ENCODE peak calls at places on chromosomes 6 and 20, in four cellular contexts. V, O, Q and Y are unnamed samples.
A peak's percentile ranks its signal among the peaks of the same experiment; 100 is the strongest.

GRCh38 chr20:63968136-63968927 is 1.4 kb downstream of the ZNF512B start:
- DNase-seq in V (no peak), O (no peak), Q (no peak), Y (no peak)

GRCh38 chr20:400451-401275 is 7.4 kb upstream of the RBCK1 start:
- DNase-seq in V (no peak), O (no peak), Q (no peak), Y (peak; percentile 58)

GRCh38 chr6:53189554-53189953 is 40.9 kb upstream of the GCM1 start:
- DNase-seq in V (no peak), O (no peak), Q (no peak), Y (no peak)

GRCh38 chr20:21118138-21118537 is 7.7 kb upstream of the KIZ start:
- DNase-seq in V (no peak), O (no peak), Q (no peak), Y (no peak)

GRCh38 chr6:5517781-5518180 is 256.5 kb downstream of the FARS2 start:
- DNase-seq in V (no peak), O (no peak), Q (no peak), Y (no peak)

GRCh38 chr6:135680964-135681913 is 170.3 kb upstream of the PDE7B start:
- DNase-seq in V (no peak), O (peak; percentile 51), Q (no peak), Y (peak; percentile 82)

GRCh38 chr6:114342826-114343781 is at the start of gene HS3ST5:
- DNase-seq in V (no peak), O (peak; percentile 5), Q (no peak), Y (peak; percentile 78)

GRCh38 chr6:163958646-163959045 is 544.1 kb downstream of the QKI start:
- DNase-seq in V (no peak), O (peak; percentile 74), Q (no peak), Y (no peak)

GRCh38 chr6:2746557-2747061 is 4.1 kb downstream of the MYLK4 start:
- DNase-seq in V (no peak), O (peak; percentile 23), Q (no peak), Y (no peak)

GRCh38 chr6:134640229-134640628 is 309.7 kb downstream of the ALDH8A1 start:
- DNase-seq in V (no peak), O (no peak), Q (no peak), Y (no peak)

GRCh38 chr20:56368351-56369134 is 9.8 kb downstream of the FAM210B start:
- DNase-seq in V (no peak), O (no peak), Q (no peak), Y (no peak)

GRCh38 chr6:147624946-147625515 is 116.5 kb downstream of the SAMD5 start:
- DNase-seq in V (no peak), O (no peak), Q (no peak), Y (no peak)

GRCh38 chr6:129312865-129313264 is 397.1 kb downstream of the ARHGAP18 start:
- DNase-seq in V (no peak), O (peak; percentile 50), Q (no peak), Y (no peak)

GRCh38 chr20:23666189-23666588 is 22.6 kb downstream of the CST4 start:
- DNase-seq in V (no peak), O (no peak), Q (no peak), Y (no peak)

GRCh38 chr6:167401525-167402194 is 76.8 kb downstream of the TTLL2 start:
- DNase-seq in V (no peak), O (no peak), Q (peak; percentile 16), Y (peak; percentile 34)

GRCh38 chr20:38121741-38122140 is 43.3 kb downstream of the TGM2 start:
- DNase-seq in V (no peak), O (no peak), Q (no peak), Y (no peak)

GRCh38 chr6:34386316-34387137 is 5.9 kb downstream of the NUDT3 start:
- DNase-seq in V (no peak), O (peak; percentile 65), Q (no peak), Y (no peak)